ENCODE peak calls at places on chromosomes 16 and 17, in four cellular contexts. R is IMR-90, V is K562, L is endothelial cell of umbilical vein. B is an unnamed sample.

GRCh38 chr16:720507-720989 is 398 bp upstream of the ANTKMT start:
- DNase-seq in L (peak; percentile 45), V (peak; percentile 63), R (peak; percentile 70), B (no peak)

GRCh38 chr17:74532115-74532514 is 840 bp upstream of the CD300LB start:
- DNase-seq in L (no peak), R (no peak), V (no peak), B (no peak)

GRCh38 chr17:6704472-6705052 is 8.6 kb downstream of the SLC13A5 start:
- DNase-seq in V (no peak), R (no peak), L (no peak), B (no peak)

GRCh38 chr17:1100382-1100781 is 79.4 kb downstream of the ABR start:
- DNase-seq in R (no peak), L (no peak), V (no peak), B (no peak)

GRCh38 chr16:65667013-65667578 is 545.2 kb upstream of the CDH11 start:
- DNase-seq in R (peak; percentile 28), V (no peak), L (no peak), B (no peak)

GRCh38 chr17:20234266-20234665 is 225.1 kb downstream of the SPECC1 start:
- DNase-seq in L (no peak), R (no peak), V (no peak), B (no peak)

GRCh38 chr17:30344283-30345088 is 10.6 kb upstream of the TMIGD1 start:
- DNase-seq in R (peak; percentile 59), V (peak; percentile 16), L (peak; percentile 68), B (no peak)

GRCh38 chr17:38326996-38327792 is 16.6 kb downstream of the GPR179 start:
- DNase-seq in R (no peak), V (no peak), L (no peak), B (no peak)

GRCh38 chr17:29982991-29983390 is 41.6 kb downstream of the EFCAB5 start:
- DNase-seq in L (no peak), R (peak; percentile 4), V (no peak), B (no peak)

GRCh38 chr17:73986641-73987177 is 216.8 kb upstream of the RPL38 start:
- DNase-seq in R (no peak), L (no peak), V (no peak), B (no peak)

GRCh38 chr16:81451753-81452680 is 7.4 kb downstream of the CMIP start:
- DNase-seq in R (peak; percentile 11), L (no peak), V (no peak), B (no peak)

GRCh38 chr17:50056961-50057330 is 1.0 kb downstream of the ITGA3 start:
- DNase-seq in V (no peak), R (peak; percentile 64), L (peak; percentile 26), B (no peak)

GRCh38 chr17:4708436-4708835 is 2.0 kb upstream of the ARRB2 start:
- DNase-seq in L (no peak), R (no peak), V (no peak), B (no peak)

GRCh38 chr17:55265434-55266021 is 768 bp downstream of the HLF start:
- DNase-seq in R (no peak), V (no peak), L (no peak), B (no peak)

GRCh38 chr17:63985387-63986140 is 12.6 kb upstream of the PRR29 start:
- DNase-seq in L (no peak), V (peak; percentile 27), R (no peak), B (no peak)

GRCh38 chr17:17523714-17524075 is 27.5 kb upstream of the RASD1 start:
- DNase-seq in R (no peak), L (no peak), V (no peak), B (no peak)

GRCh38 chr16:12651765-12652531 is 151.7 kb downstream of the CPPED1 start:
- DNase-seq in R (no peak), L (no peak), V (no peak), B (no peak)

GRCh38 chr16:77172964-77173363 is 18.0 kb upstream of the MON1B start:
- DNase-seq in V (no peak), R (no peak), L (peak; percentile 85), B (no peak)

GRCh38 chr16:61370564-61370963 is 665.7 kb downstream of the CDH8 start:
- DNase-seq in V (no peak), R (no peak), L (no peak), B (no peak)

GRCh38 chr17:66165537-66166123 is 26.3 kb downstream of the CEP112 start:
- DNase-seq in L (peak; percentile 72), R (peak; percentile 75), V (peak; percentile 41), B (no peak)

GRCh38 chr17:31842416-31843381 is 16.3 kb downstream of the COPRS start:
- DNase-seq in R (peak; percentile 77), V (peak; percentile 78), L (peak; percentile 86), B (no peak)

GRCh38 chr16:30546115-30546514 is 11.5 kb upstream of the ZNF747 start:
- DNase-seq in R (no peak), L (no peak), V (no peak), B (no peak)

GRCh38 chr16:30068750-30069574 is 3.4 kb downstream of the ALDOA start:
- DNase-seq in R (no peak), V (no peak), L (peak; percentile 46), B (no peak)

GRCh38 chr17:76063880-76064546 is 8.3 kb downstream of the SRP68 start:
- DNase-seq in V (no peak), R (no peak), L (no peak), B (no peak)

GRCh38 chr16:20300312-20301097 is 26.8 kb downstream of the GP2 start:
- DNase-seq in L (peak; percentile 39), V (peak; percentile 68), R (peak; percentile 41), B (peak; percentile 1)

GRCh38 chr17:1673041-1673790 is 11.5 kb downstream of the PRPF8 start:
- DNase-seq in R (no peak), L (no peak), V (no peak), B (no peak)

DNA sequence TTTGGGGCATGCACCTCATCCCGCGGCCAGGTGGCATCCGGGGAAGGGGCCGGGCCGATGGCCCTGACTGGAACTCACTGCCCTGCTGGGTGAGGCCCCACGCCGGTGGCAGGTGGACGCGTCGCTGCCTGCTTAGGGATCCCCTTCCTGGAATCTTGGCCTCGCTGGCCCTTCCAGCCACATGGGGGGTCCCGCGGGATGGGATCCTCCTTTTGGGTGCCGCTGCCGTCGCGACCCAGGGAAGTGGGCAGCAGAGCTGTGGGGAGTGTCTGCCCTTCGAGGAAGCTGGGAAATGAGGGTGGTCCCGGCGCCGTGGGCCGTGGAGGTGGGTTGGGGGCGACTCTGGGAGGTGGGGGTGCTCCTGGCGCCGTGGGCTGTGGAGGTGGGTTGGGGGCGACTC is 12.8 kb downstream of the METRNL start:
- DNase-seq in V (no peak), L (no peak), R (no peak), B (no peak)
- H3K27ac ChIP-seq in V (no peak overlapping the region), L (no peak overlapping the region), R (no peak overlapping the region), B (no peak overlapping the region)

DNA sequence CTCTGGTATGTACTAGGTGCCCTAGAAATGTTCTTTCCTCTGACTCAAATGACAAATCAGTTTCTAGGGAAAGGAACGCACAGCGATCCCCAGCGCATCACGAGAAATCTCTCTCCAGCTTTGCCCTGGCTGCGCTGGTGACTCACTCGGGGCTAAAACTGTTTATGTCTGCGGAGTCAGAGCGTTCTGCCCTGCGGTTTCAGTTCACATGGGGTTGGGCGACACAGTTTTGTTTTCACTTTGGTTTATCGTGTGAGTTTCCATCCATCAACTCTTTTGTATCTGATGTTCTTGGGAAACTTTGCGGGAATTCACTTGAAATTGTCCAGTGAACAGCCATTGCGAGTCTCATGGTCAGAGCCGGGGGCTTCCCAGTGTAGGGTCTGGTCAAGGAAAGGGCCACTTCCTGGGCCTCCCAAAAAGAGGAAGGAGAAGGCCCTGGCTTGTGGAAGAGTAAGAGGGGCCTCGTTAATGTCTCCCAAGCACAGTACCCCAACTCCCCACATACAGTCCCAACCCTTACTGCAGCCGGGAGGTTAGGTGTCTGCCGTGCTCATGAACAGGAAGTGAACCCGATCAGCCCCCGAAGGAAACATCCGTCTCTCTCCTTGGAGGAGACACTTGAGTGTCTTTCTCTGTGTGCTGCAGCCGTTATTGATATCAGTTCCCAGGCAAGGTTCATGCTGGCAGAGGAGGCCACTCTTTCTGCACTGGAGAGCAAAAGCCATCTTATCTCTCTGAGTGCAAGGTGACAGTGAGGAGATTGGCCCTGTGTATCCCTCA is 643.2 kb downstream of the WWOX start:
- DNase-seq in R (peak; percentile 27), L (no peak), V (no peak), B (no peak)
- H3K9me1 ChIP-seq in R (no peaks in the 10 kb centered on the region), L (no peaks in the 10 kb centered on the region), V (no peaks in the 10 kb centered on the region), B (no peaks in the 10 kb centered on the region)

GRCh38 chr16:72894291-72895151 is 153.4 kb downstream of the ZFHX3 start:
- DNase-seq in R (peak; percentile 51), V (no peak), L (peak; percentile 77), B (no peak)
- H3K27ac ChIP-seq in R (no peak overlapping the region), V (no peak overlapping the region), L (peak overlapping the region; percentile 35), B (no peak overlapping the region)

GRCh38 chr16:85829266-85829665 is 29.8 kb downstream of the COX4I1 start:
- DNase-seq in R (no peak), V (no peak), L (no peak), B (no peak)
- H3K9me1 ChIP-seq in R (no peaks in the 10 kb centered on the region), V (no peaks in the 10 kb centered on the region), L (no peaks in the 10 kb centered on the region), B (no peaks in the 10 kb centered on the region)

DNA sequence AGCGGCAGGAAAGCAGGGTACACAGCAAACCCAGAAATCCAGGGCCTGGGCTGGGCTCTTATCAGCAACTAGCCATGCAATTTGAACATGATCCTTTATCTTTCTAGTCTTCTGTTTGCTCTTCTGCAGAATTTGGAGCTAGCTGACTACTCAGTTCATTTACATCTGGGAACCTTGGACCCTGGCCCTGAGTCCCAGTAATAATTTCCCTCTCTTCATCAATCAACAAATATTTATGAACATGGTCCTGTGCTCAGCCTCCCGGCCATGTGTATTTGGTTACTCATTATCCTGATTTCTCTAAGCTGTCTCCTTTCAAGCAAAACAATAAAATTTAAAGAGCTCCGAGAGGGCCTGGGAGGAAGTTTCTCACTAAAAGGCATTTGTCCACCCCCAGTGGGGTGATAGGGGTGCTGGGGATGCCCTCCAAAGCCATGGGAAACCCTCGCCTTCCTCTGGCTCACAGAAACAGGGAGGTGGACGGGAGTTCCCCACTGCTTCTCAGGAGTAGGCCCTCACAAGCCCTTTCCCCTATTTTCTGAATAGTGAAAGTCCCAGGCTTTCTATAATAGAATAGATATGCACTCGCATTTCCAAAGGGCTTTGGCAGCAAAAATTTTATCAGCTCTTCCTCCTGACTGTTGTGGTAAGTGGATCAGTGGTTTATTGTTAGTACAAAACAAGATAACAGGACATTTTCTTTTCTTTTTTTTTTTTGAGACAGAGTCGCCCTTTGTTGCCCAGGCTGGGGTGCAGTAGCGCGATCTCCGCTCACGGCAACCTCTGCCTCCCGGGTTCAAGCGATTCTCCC is 6.9 kb upstream of the WDR59 start:
- DNase-seq in L (no peak), V (peak; percentile 67), R (no peak), B (no peak)
- H3K27ac ChIP-seq in L (no peak overlapping the region), V (peak overlapping the region; percentile 44), R (peak overlapping the region; percentile 19), B (no peak overlapping the region)

DNA sequence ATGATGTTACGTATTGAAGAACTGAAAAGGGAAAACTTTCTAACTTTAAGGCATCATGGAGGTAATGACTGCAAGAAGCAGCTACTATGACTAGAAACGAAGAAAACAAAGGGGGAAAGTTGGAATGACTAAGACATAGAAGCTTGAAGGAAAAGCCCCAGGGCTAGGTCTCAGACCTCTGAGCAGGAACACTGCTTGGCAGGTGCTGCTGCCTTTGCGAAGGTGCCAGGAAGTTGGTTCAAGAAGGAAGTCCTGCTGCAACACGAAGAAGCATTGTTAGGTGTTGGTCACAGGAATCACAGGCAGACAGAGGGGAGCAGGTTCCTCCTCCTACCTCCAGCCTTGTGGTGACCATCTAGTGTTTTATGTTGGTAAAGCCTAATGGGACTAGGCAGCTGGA is 48.1 kb upstream of the HS3ST4 start:
- DNase-seq in R (no peak), V (no peak), L (no peak), B (no peak)
- H3K9me1 ChIP-seq in R (no peaks in the 10 kb centered on the region), V (no peaks in the 10 kb centered on the region), L (no peaks in the 10 kb centered on the region), B (no peaks in the 10 kb centered on the region)

B was measured in keratinocyte.